ENCODE peak calls at places on chromosomes 2 and 18, in nine cellular contexts. R, I, Y, Z, K, F, U, V and D are unnamed samples.

GRCh38 chr18:77068321-77068841 is 64.2 kb downstream of the MBP start:
- DNase-seq in F (no peak), Y (no peak), I (no peak), Z (no peak), V (no peak), R (no peak), U (no peak), K (no peak), D (no peak)

GRCh38 chr2:101311390-101312019 is 3.0 kb upstream of the RNF149 start:
- DNase-seq in I (no peak), Y (no peak), V (no peak), U (no peak), Z (peak; percentile 57), K (no peak), R (no peak), F (no peak), D (no peak)

GRCh38 chr18:37403100-37403781 is 162.4 kb downstream of the CELF4 start:
- DNase-seq in V (peak; percentile 85), F (peak; percentile 52), Z (no peak), K (no peak), R (peak; percentile 70), Y (peak; percentile 55), I (no peak), U (no peak), D (no peak)

GRCh38 chr2:160570386-160570785 is 76.8 kb upstream of the RBMS1 start:
- DNase-seq in R (no peak), K (no peak), Z (no peak), Y (no peak), V (no peak), F (no peak), U (no peak), I (no peak), D (no peak)

GRCh38 chr18:28080876-28081300 is 96.0 kb downstream of the CDH2 start:
- DNase-seq in V (no peak), Y (no peak), K (no peak), Z (no peak), U (no peak), I (no peak), R (no peak), F (no peak), D (no peak)

GRCh38 chr2:85710687-85711577 is 16.8 kb downstream of the GNLY start:
- DNase-seq in V (no peak), Z (no peak), Y (no peak), I (no peak), U (no peak), F (peak; percentile 89), R (no peak), K (no peak), D (peak; percentile 63)

GRCh38 chr18:12777543-12777942 is 74.7 kb downstream of the PSMG2 start:
- DNase-seq in I (no peak), K (no peak), Y (no peak), F (no peak), R (no peak), Z (no peak), U (no peak), V (no peak), D (no peak)

GRCh38 chr2:127598711-127599110 is 47.2 kb upstream of the GPR17 start:
- DNase-seq in U (no peak), I (no peak), K (no peak), Y (peak; percentile 51), Z (no peak), F (no peak), V (no peak), R (no peak), D (no peak)

GRCh38 chr2:11976090-11976489 is 229.7 kb downstream of the LPIN1 start:
- DNase-seq in V (no peak), Y (no peak), Z (no peak), K (no peak), I (no peak), F (no peak), U (no peak), R (no peak), D (no peak)

GRCh38 chr18:75293591-75293990 is 83.0 kb downstream of the TSHZ1 start:
- DNase-seq in I (no peak), Z (no peak), U (no peak), V (no peak), K (no peak), Y (peak; percentile 3), R (no peak), F (no peak), D (no peak)

GRCh38 chr2:71711470-71711857 is 258.1 kb downstream of the DYSF start:
- DNase-seq in I (no peak), R (no peak), F (no peak), U (no peak), V (peak; percentile 58), Z (no peak), Y (peak; percentile 25), K (no peak), D (no peak)

GRCh38 chr2:216632952-216633615 is at the start of gene IGFBP2:
- DNase-seq in Z (no peak), R (no peak), F (peak; percentile 78), V (no peak), K (peak; percentile 63), Y (no peak), I (no peak), U (peak; percentile 70), D (peak; percentile 90)

GRCh38 chr2:128594953-128595677 is 276.4 kb upstream of the HS6ST1 start:
- DNase-seq in K (no peak), V (no peak), Y (no peak), I (no peak), Z (no peak), U (no peak), F (peak; percentile 15), R (no peak), D (peak; percentile 68)

GRCh38 chr18:75363446-75364225 is 63.9 kb downstream of the SMIM21 start:
- DNase-seq in Z (no peak), I (no peak), V (no peak), R (no peak), K (no peak), U (no peak), Y (no peak), F (no peak), D (peak; percentile 30)

GRCh38 chr2:165725421-165725820 is 68.6 kb downstream of the GALNT3 start:
- DNase-seq in Z (no peak), R (peak; percentile 17), F (no peak), K (no peak), U (no peak), I (no peak), Y (peak; percentile 47), V (no peak), D (no peak)

GRCh38 chr18:48769006-48769646 is 181.6 kb downstream of the SMAD7 start:
- DNase-seq in Z (no peak), R (no peak), Y (no peak), F (no peak), V (no peak), U (no peak), I (no peak), K (no peak), D (no peak)
- TF ChIP-seq CTCF in Z (peak; percentile 5), R (no peak), Y (peak; percentile 38), F (no peak), V (peak; percentile 1), U (no peak), I (no peak), K (no peak), D (peak; percentile 11)

DNA sequence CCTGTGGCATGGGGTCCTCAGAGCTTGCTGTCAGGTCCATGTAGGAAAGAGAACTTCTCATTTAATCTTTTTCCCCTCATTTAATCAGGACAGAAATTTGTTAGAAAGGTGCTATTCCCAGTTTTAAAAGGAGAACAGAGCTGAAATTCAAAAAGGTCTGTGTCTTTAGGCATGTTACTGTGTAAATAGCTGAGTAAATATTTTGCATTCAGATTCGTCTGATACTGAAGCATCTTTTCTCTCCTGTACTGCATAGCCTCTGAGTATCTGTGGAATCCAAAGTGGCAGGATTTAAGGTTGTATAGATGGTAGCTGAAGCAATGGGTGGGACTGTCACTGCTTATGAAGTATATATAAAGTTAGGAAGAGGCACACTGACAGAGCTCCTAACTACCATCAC is 9.0 kb downstream of the PTPN4 start:
- DNase-seq in V (no peak), Y (no peak), U (no peak), R (no peak), K (no peak), I (no peak), Z (no peak), F (no peak), D (no peak)
- TF ChIP-seq CTCF in V (no peak), Y (no peak), U (no peak), R (no peak), K (no peak), I (no peak), Z (no peak), F (no peak), D (no peak)

GRCh38 chr2:54757496-54757895 is 34.0 kb downstream of the EML6 start:
- DNase-seq in Z (no peak), R (no peak), K (no peak), Y (no peak), V (no peak), I (no peak), F (no peak), U (peak; percentile 13), D (no peak)

GRCh38 chr2:54752439-54752838 is 29.0 kb downstream of the EML6 start:
- DNase-seq in K (no peak), Z (no peak), V (no peak), R (no peak), I (no peak), U (no peak), F (no peak), Y (no peak), D (no peak)

GRCh38 chr2:54760310-54760709 is 36.8 kb downstream of the EML6 start:
- DNase-seq in U (no peak), I (no peak), V (no peak), Z (no peak), F (no peak), K (no peak), R (no peak), Y (no peak), D (no peak)

GRCh38 chr2:54750040-54750439 is 26.6 kb downstream of the EML6 start:
- DNase-seq in F (no peak), K (no peak), V (no peak), R (no peak), U (no peak), Y (no peak), Z (no peak), I (no peak), D (no peak)

DNA sequence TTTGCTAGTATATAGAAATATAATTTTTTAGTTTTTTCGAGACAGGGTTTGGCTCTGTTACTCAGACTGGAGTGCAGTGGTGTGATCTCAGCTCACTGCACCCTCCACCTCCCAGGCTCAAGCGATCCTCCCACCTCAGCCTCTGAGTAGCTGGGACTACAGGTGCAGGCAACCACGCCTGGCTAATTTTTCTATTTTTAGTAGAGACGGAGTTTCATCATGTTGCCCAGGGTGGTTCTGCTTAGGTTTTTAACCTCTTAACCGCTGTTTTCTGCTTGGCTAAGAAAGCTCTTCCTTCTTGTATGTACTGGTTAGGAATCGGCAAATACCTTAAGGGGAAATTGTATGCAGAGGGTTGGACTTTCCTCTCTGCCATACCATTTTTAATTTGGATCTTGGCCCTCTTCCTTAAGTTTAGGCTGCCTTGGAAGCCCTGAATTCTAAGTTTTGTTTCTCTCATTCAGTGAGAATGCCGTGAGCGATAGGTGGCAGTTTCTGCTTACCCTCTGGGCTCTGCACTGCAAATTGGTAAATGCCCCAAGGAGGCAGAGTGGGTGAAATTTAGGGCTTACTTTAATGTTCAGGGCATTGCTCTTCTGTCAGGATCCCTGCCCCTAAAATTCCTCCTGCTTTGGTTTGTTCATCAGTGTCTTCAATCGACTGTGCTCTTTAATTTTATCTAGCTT is 32.3 kb downstream of the EML6 start:
- DNase-seq in R (no peak), Z (no peak), Y (no peak), K (no peak), I (no peak), U (peak; percentile 12), F (no peak), V (no peak), D (no peak)
- TF ChIP-seq CTCF in R (no peak), Z (no peak), Y (no peak), K (no peak), I (no peak), U (peak; percentile 44), F (no peak), V (no peak), D (no peak)

GRCh38 chr2:7133521-7133920 is 216.3 kb downstream of the RNF144A start:
- DNase-seq in Z (no peak), V (no peak), K (no peak), U (no peak), Y (peak; percentile 45), R (no peak), F (no peak), I (no peak), D (no peak)
- TF ChIP-seq CTCF in Z (no peak), V (no peak), K (peak; percentile 46), U (no peak), Y (peak; percentile 70), R (peak; percentile 45), F (no peak), I (no peak), D (no peak)